ENCODE peak calls at places on chromosomes 4 and X, in five cellular contexts. One of them, this sample, is unnamed.
A peak's percentile ranks its signal among the peaks of the same experiment; 100 is the strongest.

GRCh38 chrX:39253551-39253950 is 452.3 kb downstream of the MID1IP1 start:
- DNase-seq in coronary artery: no peak
- DNase-seq in HFFc6: no peak
- DNase-seq in GM20000: no peak
- DNase-seq in GM12865: no peak
- DNase-seq in this sample: no peak

GRCh38 chrX:133413218-133413925 is 1.9 kb downstream of the GPC4 start:
- DNase-seq in coronary artery: no peak
- DNase-seq in HFFc6: no peak
- DNase-seq in GM20000: no peak
- DNase-seq in GM12865: no peak
- DNase-seq in this sample: no peak

GRCh38 chrX:41526925-41527324 is 79.8 kb downstream of the NYX start:
- DNase-seq in coronary artery: no peak
- DNase-seq in HFFc6: peak; percentile 44
- DNase-seq in GM20000: no peak
- DNase-seq in GM12865: peak; percentile 18
- DNase-seq in this sample: no peak

GRCh38 chr4:177404980-177405379 is 37.3 kb downstream of the AGA start:
- DNase-seq in coronary artery: no peak
- DNase-seq in HFFc6: no peak
- DNase-seq in GM20000: no peak
- DNase-seq in GM12865: no peak
- DNase-seq in this sample: no peak

GRCh38 chrX:134377537-134377936 is 82.4 kb upstream of the HPRT1 start:
- DNase-seq in coronary artery: no peak
- DNase-seq in HFFc6: peak; percentile 49
- DNase-seq in GM20000: no peak
- DNase-seq in GM12865: peak; percentile 68
- DNase-seq in this sample: no peak

GRCh38 chr4:680565-680930 is 6.2 kb downstream of the MYL5 start:
- DNase-seq in coronary artery: no peak
- DNase-seq in HFFc6: no peak
- DNase-seq in GM20000: peak; percentile 77
- DNase-seq in GM12865: peak; percentile 65
- DNase-seq in this sample: peak; percentile 79

GRCh38 chrX:18434896-18435295 is 9.5 kb downstream of the CDKL5 start:
- DNase-seq in coronary artery: no peak
- DNase-seq in HFFc6: no peak
- DNase-seq in GM20000: no peak
- DNase-seq in GM12865: no peak
- DNase-seq in this sample: no peak

GRCh38 chr4:244471-244870 is 60.8 kb downstream of the ZNF732 start:
- DNase-seq in coronary artery: no peak
- DNase-seq in HFFc6: peak; percentile 22
- DNase-seq in GM20000: peak; percentile 17
- DNase-seq in GM12865: peak; percentile 42
- DNase-seq in this sample: peak; percentile 12

GRCh38 chr4:72275381-72275780 is 243.6 kb downstream of the NPFFR2 start:
- DNase-seq in coronary artery: no peak
- DNase-seq in HFFc6: no peak
- DNase-seq in GM20000: no peak
- DNase-seq in GM12865: no peak
- DNase-seq in this sample: no peak

GRCh38 chrX:47191331-47191730 is 2.3 kb upstream of the UBA1 start:
- DNase-seq in coronary artery: no peak
- DNase-seq in HFFc6: no peak
- DNase-seq in GM20000: peak; percentile 43
- DNase-seq in GM12865: peak; percentile 58
- DNase-seq in this sample: no peak

GRCh38 chr4:36242629-36243354 is 1.5 kb downstream of the ARAP2 start:
- DNase-seq in coronary artery: no peak
- DNase-seq in HFFc6: no peak
- DNase-seq in GM20000: no peak
- DNase-seq in GM12865: no peak
- DNase-seq in this sample: peak; percentile 13

GRCh38 chrX:150364347-150365050 is 1.4 kb downstream of the MAMLD1 start:
- DNase-seq in coronary artery: peak; percentile 78
- DNase-seq in HFFc6: no peak
- DNase-seq in GM20000: peak; percentile 14
- DNase-seq in GM12865: no peak
- DNase-seq in this sample: peak; percentile 33

GRCh38 chrX:72131317-72132294 is at the start of gene RTL5:
- DNase-seq in coronary artery: peak; percentile 91
- DNase-seq in HFFc6: peak; percentile 85
- DNase-seq in GM20000: peak; percentile 63
- DNase-seq in GM12865: peak; percentile 60
- DNase-seq in this sample: peak; percentile 62

GRCh38 chr4:107279729-107280128 is 243.6 kb upstream of the DKK2 start:
- DNase-seq in coronary artery: no peak
- DNase-seq in HFFc6: peak; percentile 17
- DNase-seq in GM20000: no peak
- DNase-seq in GM12865: no peak
- DNase-seq in this sample: no peak

GRCh38 chrX:140510895-140511295 is 6.0 kb upstream of the SOX3 start:
- DNase-seq in coronary artery: no peak
- DNase-seq in HFFc6: no peak
- DNase-seq in GM20000: no peak
- DNase-seq in GM12865: no peak
- DNase-seq in this sample: no peak

GRCh38 chr4:173370130-173370476 is 651 bp upstream of the SAP30 start:
- DNase-seq in coronary artery: peak; percentile 91
- DNase-seq in HFFc6: no peak
- DNase-seq in GM20000: peak; percentile 29
- DNase-seq in GM12865: peak; percentile 72
- DNase-seq in this sample: peak; percentile 50

GRCh38 chr4:141575884-141576283 is 60.5 kb upstream of the IL15 start:
- DNase-seq in coronary artery: no peak
- DNase-seq in HFFc6: no peak
- DNase-seq in GM20000: no peak
- DNase-seq in GM12865: no peak
- DNase-seq in this sample: no peak

GRCh38 chrX:74449937-74450330 is 28.6 kb downstream of the SLC16A2 start:
- DNase-seq in coronary artery: no peak
- DNase-seq in HFFc6: peak; percentile 86
- DNase-seq in GM20000: no peak
- DNase-seq in GM12865: no peak
- DNase-seq in this sample: no peak

GRCh38 chr4:108107729-108108382 is 60.9 kb downstream of the LEF1 start:
- DNase-seq in coronary artery: no peak
- DNase-seq in HFFc6: no peak
- DNase-seq in GM20000: no peak
- DNase-seq in GM12865: no peak
- DNase-seq in this sample: no peak

GRCh38 chr4:26992657-26993361 is 132.2 kb downstream of the STIM2 start:
- DNase-seq in coronary artery: no peak
- DNase-seq in HFFc6: no peak
- DNase-seq in GM20000: peak; percentile 59
- DNase-seq in GM12865: peak; percentile 79
- DNase-seq in this sample: peak; percentile 47

GRCh38 chr4:107853444-107854325 is 29.0 kb downstream of the SGMS2 start:
- DNase-seq in coronary artery: no peak
- DNase-seq in HFFc6: peak; percentile 13
- DNase-seq in GM20000: no peak
- DNase-seq in GM12865: no peak
- DNase-seq in this sample: no peak

GRCh38 chr4:2076908-2077534 is 17.9 kb downstream of the NAT8L start:
- DNase-seq in coronary artery: peak; percentile 50
- DNase-seq in HFFc6: no peak
- DNase-seq in GM20000: no peak
- DNase-seq in GM12865: no peak
- DNase-seq in this sample: no peak

GRCh38 chrX:49838374-49838773 is 9.3 kb downstream of the PAGE4 start:
- DNase-seq in coronary artery: no peak
- DNase-seq in HFFc6: peak; percentile 0
- DNase-seq in GM20000: peak; percentile 7
- DNase-seq in GM12865: peak; percentile 44
- DNase-seq in this sample: peak; percentile 32

GRCh38 chr4:24674279-24674678 is 89.9 kb upstream of the DHX15 start:
- DNase-seq in coronary artery: no peak
- DNase-seq in HFFc6: no peak
- DNase-seq in GM20000: no peak
- DNase-seq in GM12865: no peak
- DNase-seq in this sample: no peak

GRCh38 chr4:106502106-106502699 is 133.6 kb upstream of the GIMD1 start:
- DNase-seq in coronary artery: no peak
- DNase-seq in HFFc6: peak; percentile 18
- DNase-seq in GM20000: peak; percentile 47
- DNase-seq in GM12865: peak; percentile 65
- DNase-seq in this sample: peak; percentile 54

GRCh38 chr4:153731239-153731638 is 28.6 kb downstream of the RNF175 start:
- DNase-seq in coronary artery: no peak
- DNase-seq in HFFc6: peak; percentile 65
- DNase-seq in GM20000: no peak
- DNase-seq in GM12865: no peak
- DNase-seq in this sample: no peak

GRCh38 chrX:129622757-129623301 is 31.9 kb downstream of the APLN start:
- DNase-seq in coronary artery: no peak
- DNase-seq in HFFc6: no peak
- DNase-seq in GM20000: no peak
- DNase-seq in GM12865: no peak
- DNase-seq in this sample: no peak

GRCh38 chr4:109977854-109978501 is 65.3 kb downstream of the EGF start:
- DNase-seq in coronary artery: no peak
- DNase-seq in HFFc6: peak; percentile 63
- DNase-seq in GM20000: no peak
- DNase-seq in GM12865: peak; percentile 20
- DNase-seq in this sample: no peak

GRCh38 chrX:36869457-36869856 is 138.7 kb upstream of the FAM47C start:
- DNase-seq in coronary artery: no peak
- DNase-seq in HFFc6: no peak
- DNase-seq in GM20000: no peak
- DNase-seq in GM12865: no peak
- DNase-seq in this sample: no peak

GRCh38 chrX:39309721-39310152 is 508.5 kb downstream of the MID1IP1 start:
- DNase-seq in coronary artery: no peak
- DNase-seq in HFFc6: no peak
- DNase-seq in GM20000: peak; percentile 8
- DNase-seq in GM12865: no peak
- DNase-seq in this sample: no peak

GRCh38 chr4:151753056-151753455 is 7.8 kb downstream of the GATB start:
- DNase-seq in coronary artery: no peak
- DNase-seq in HFFc6: peak; percentile 40
- DNase-seq in GM20000: peak; percentile 13
- DNase-seq in GM12865: no peak
- DNase-seq in this sample: peak; percentile 21

GRCh38 chr4:15501941-15502340 is 32.3 kb downstream of the CC2D2A start:
- DNase-seq in coronary artery: no peak
- DNase-seq in HFFc6: no peak
- DNase-seq in GM20000: no peak
- DNase-seq in GM12865: peak; percentile 51
- DNase-seq in this sample: no peak

GRCh38 chr4:15495621-15496020 is 25.9 kb downstream of the CC2D2A start:
- DNase-seq in coronary artery: no peak
- DNase-seq in HFFc6: no peak
- DNase-seq in GM20000: no peak
- DNase-seq in GM12865: no peak
- DNase-seq in this sample: no peak

GRCh38 chr4:15504041-15504440 is 34.4 kb downstream of the CC2D2A start:
- DNase-seq in coronary artery: no peak
- DNase-seq in HFFc6: no peak
- DNase-seq in GM20000: no peak
- DNase-seq in GM12865: no peak
- DNase-seq in this sample: no peak

GRCh38 chr4:15498356-15498755 is 28.7 kb downstream of the CC2D2A start:
- DNase-seq in coronary artery: no peak
- DNase-seq in HFFc6: no peak
- DNase-seq in GM20000: no peak
- DNase-seq in GM12865: no peak
- DNase-seq in this sample: no peak

DNA sequence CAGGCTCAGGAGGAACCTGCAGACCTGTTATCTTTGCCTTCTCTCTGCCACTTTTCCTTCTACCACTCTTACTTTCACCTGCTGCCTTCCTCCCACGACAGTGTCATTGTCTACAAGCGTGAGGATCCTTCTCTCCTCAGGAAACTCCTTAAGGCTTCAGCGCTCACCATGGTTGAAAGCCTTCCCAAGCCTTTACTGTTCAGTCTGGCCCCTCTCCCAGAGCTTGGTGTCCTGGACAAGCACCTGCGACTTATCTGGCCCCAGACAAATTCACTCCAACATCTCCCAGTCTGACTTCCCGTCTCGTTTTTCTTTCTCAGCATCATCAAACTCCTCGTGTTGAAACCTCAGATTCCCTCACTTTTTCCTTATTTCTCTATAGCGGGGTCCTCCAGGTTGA is 31.0 kb downstream of the CC2D2A start:
- DNase-seq in coronary artery: no peak
- DNase-seq in HFFc6: no peak
- DNase-seq in GM20000: no peak
- DNase-seq in GM12865: no peak
- DNase-seq in this sample: no peak
- TF ChIP-seq CTCF in coronary artery: no peak
- TF ChIP-seq CTCF in HFFc6: no peak
- TF ChIP-seq CTCF in GM20000: no peak
- TF ChIP-seq CTCF in GM12865: no peak
- TF ChIP-seq CTCF in this sample: no peak

GRCh38 chrX:115018944-115019343 is 1.5 kb upstream of the IL13RA2 start:
- DNase-seq in coronary artery: no peak
- DNase-seq in HFFc6: peak; percentile 37
- DNase-seq in GM20000: no peak
- DNase-seq in GM12865: no peak
- DNase-seq in this sample: no peak

GRCh38 chrX:115021121-115021520 is 3.7 kb upstream of the IL13RA2 start:
- DNase-seq in coronary artery: no peak
- DNase-seq in HFFc6: no peak
- DNase-seq in GM20000: no peak
- DNase-seq in GM12865: no peak
- DNase-seq in this sample: no peak

GRCh38 chrX:115017455-115017854 is at the start of gene IL13RA2:
- DNase-seq in coronary artery: no peak
- DNase-seq in HFFc6: no peak
- DNase-seq in GM20000: no peak
- DNase-seq in GM12865: no peak
- DNase-seq in this sample: no peak

GRCh38 chrX:115013705-115014104 is 3.7 kb downstream of the IL13RA2 start:
- DNase-seq in coronary artery: no peak
- DNase-seq in HFFc6: peak; percentile 2
- DNase-seq in GM20000: no peak
- DNase-seq in GM12865: no peak
- DNase-seq in this sample: no peak

GRCh38 chrX:115018040-115018647 is 728 bp upstream of the IL13RA2 start:
- DNase-seq in coronary artery: no peak
- DNase-seq in HFFc6: no peak
- DNase-seq in GM20000: no peak
- DNase-seq in GM12865: peak; percentile 4
- DNase-seq in this sample: no peak
- TF ChIP-seq CTCF in coronary artery: no peak
- TF ChIP-seq CTCF in HFFc6: peak; percentile 79
- TF ChIP-seq CTCF in GM20000: no peak
- TF ChIP-seq CTCF in GM12865: no peak
- TF ChIP-seq CTCF in this sample: no peak

GRCh38 chr4:56762484-56763250 is 58.8 kb downstream of the SPINK2 start:
- DNase-seq in coronary artery: no peak
- DNase-seq in HFFc6: no peak
- DNase-seq in GM20000: peak; percentile 32
- DNase-seq in GM12865: peak; percentile 61
- DNase-seq in this sample: no peak
- TF ChIP-seq CTCF in coronary artery: no peak
- TF ChIP-seq CTCF in HFFc6: no peak
- TF ChIP-seq CTCF in GM20000: no peak
- TF ChIP-seq CTCF in GM12865: no peak
- TF ChIP-seq CTCF in this sample: no peak

GRCh38 chr4:6885953-6886557 is 23.6 kb upstream of the TBC1D14 start:
- DNase-seq in coronary artery: peak; percentile 78
- DNase-seq in HFFc6: peak; percentile 63
- DNase-seq in GM20000: no peak
- DNase-seq in GM12865: peak; percentile 57
- DNase-seq in this sample: peak; percentile 41
- TF ChIP-seq CTCF in coronary artery: no peak
- TF ChIP-seq CTCF in HFFc6: peak; percentile 46
- TF ChIP-seq CTCF in GM20000: peak; percentile 19
- TF ChIP-seq CTCF in GM12865: peak; percentile 23
- TF ChIP-seq CTCF in this sample: no peak

This sample was measured in GM13976.